ENCODE peak calls at places on chromosomes 12 and 14, in six cellular contexts. One of them, this sample, is unnamed.

GRCh38 chr12:14367097-14367661 is 1.7 kb downstream of the ATF7IP start:
- DNase-seq in lower leg skin: no peak
- DNase-seq in adrenal gland: no peak
- DNase-seq in transverse colon: no peak
- DNase-seq in breast epithelium: no peak
- DNase-seq in right lobe of liver: no peak
- DNase-seq in this sample: no peak

GRCh38 chr14:81931828-81932227 is 398.2 kb upstream of the SEL1L start:
- DNase-seq in lower leg skin: no peak
- DNase-seq in adrenal gland: no peak
- DNase-seq in transverse colon: no peak
- DNase-seq in breast epithelium: no peak
- DNase-seq in right lobe of liver: no peak
- DNase-seq in this sample: no peak

GRCh38 chr12:28222081-28222700 is 31.9 kb downstream of the CCDC91 start:
- DNase-seq in lower leg skin: no peak
- DNase-seq in adrenal gland: no peak
- DNase-seq in transverse colon: no peak
- DNase-seq in breast epithelium: no peak
- DNase-seq in right lobe of liver: no peak
- DNase-seq in this sample: no peak

GRCh38 chr12:3170423-3171194 is 93.4 kb downstream of the TSPAN9 start:
- DNase-seq in lower leg skin: no peak
- DNase-seq in adrenal gland: peak; percentile 44
- DNase-seq in transverse colon: no peak
- DNase-seq in breast epithelium: no peak
- DNase-seq in right lobe of liver: peak; percentile 23
- DNase-seq in this sample: no peak

GRCh38 chr12:46459881-46460545 is 87.4 kb upstream of the SLC38A2 start:
- DNase-seq in lower leg skin: no peak
- DNase-seq in adrenal gland: no peak
- DNase-seq in transverse colon: peak; percentile 14
- DNase-seq in breast epithelium: no peak
- DNase-seq in right lobe of liver: no peak
- DNase-seq in this sample: no peak

GRCh38 chr12:5244513-5244972 is 187.4 kb upstream of the NTF3 start:
- DNase-seq in lower leg skin: no peak
- DNase-seq in adrenal gland: no peak
- DNase-seq in transverse colon: peak; percentile 50
- DNase-seq in breast epithelium: no peak
- DNase-seq in right lobe of liver: no peak
- DNase-seq in this sample: no peak

GRCh38 chr14:91649930-91650329 is 82.0 kb downstream of the CATSPERB start:
- DNase-seq in lower leg skin: no peak
- DNase-seq in adrenal gland: no peak
- DNase-seq in transverse colon: no peak
- DNase-seq in breast epithelium: no peak
- DNase-seq in right lobe of liver: no peak
- DNase-seq in this sample: no peak

GRCh38 chr14:104984056-104984894 is 1.3 kb upstream of the CLBA1 start:
- DNase-seq in lower leg skin: no peak
- DNase-seq in adrenal gland: no peak
- DNase-seq in transverse colon: no peak
- DNase-seq in breast epithelium: no peak
- DNase-seq in right lobe of liver: no peak
- DNase-seq in this sample: no peak

GRCh38 chr12:57227315-57228115 is 2.0 kb upstream of the SHMT2 start:
- DNase-seq in lower leg skin: no peak
- DNase-seq in adrenal gland: no peak
- DNase-seq in transverse colon: no peak
- DNase-seq in breast epithelium: no peak
- DNase-seq in right lobe of liver: no peak
- DNase-seq in this sample: no peak

GRCh38 chr12:39417916-39418315 is 25.0 kb downstream of the KIF21A start:
- DNase-seq in lower leg skin: no peak
- DNase-seq in adrenal gland: no peak
- DNase-seq in transverse colon: no peak
- DNase-seq in breast epithelium: no peak
- DNase-seq in right lobe of liver: no peak
- DNase-seq in this sample: no peak

GRCh38 chr14:80017796-80018195 is 193.5 kb downstream of the DIO2 start:
- DNase-seq in lower leg skin: no peak
- DNase-seq in adrenal gland: no peak
- DNase-seq in transverse colon: no peak
- DNase-seq in breast epithelium: no peak
- DNase-seq in right lobe of liver: no peak
- DNase-seq in this sample: no peak

GRCh38 chr14:34322940-34323418 is 139.1 kb downstream of the SPTSSA start:
- DNase-seq in lower leg skin: no peak
- DNase-seq in adrenal gland: peak; percentile 53
- DNase-seq in transverse colon: peak; percentile 74
- DNase-seq in breast epithelium: peak; percentile 65
- DNase-seq in right lobe of liver: peak; percentile 64
- DNase-seq in this sample: peak; percentile 73

GRCh38 chr12:55043542-55043941 is 23.8 kb downstream of the NEUROD4 start:
- DNase-seq in lower leg skin: no peak
- DNase-seq in adrenal gland: peak; percentile 10
- DNase-seq in transverse colon: peak; percentile 10
- DNase-seq in breast epithelium: no peak
- DNase-seq in right lobe of liver: no peak
- DNase-seq in this sample: no peak

GRCh38 chr14:103629503-103630121 is 601 bp downstream of the KLC1 start:
- DNase-seq in lower leg skin: peak; percentile 93
- DNase-seq in adrenal gland: peak; percentile 52
- DNase-seq in transverse colon: peak; percentile 58
- DNase-seq in breast epithelium: peak; percentile 55
- DNase-seq in right lobe of liver: peak; percentile 74
- DNase-seq in this sample: peak; percentile 78

GRCh38 chr12:131681257-131681620 is 29.7 kb upstream of the SFSWAP start:
- DNase-seq in lower leg skin: peak; percentile 64
- DNase-seq in adrenal gland: no peak
- DNase-seq in transverse colon: no peak
- DNase-seq in breast epithelium: no peak
- DNase-seq in right lobe of liver: no peak
- DNase-seq in this sample: no peak

GRCh38 chr12:101829639-101830390 is 944 bp downstream of the GNPTAB start:
- DNase-seq in lower leg skin: peak; percentile 23
- DNase-seq in adrenal gland: no peak
- DNase-seq in transverse colon: no peak
- DNase-seq in breast epithelium: no peak
- DNase-seq in right lobe of liver: no peak
- DNase-seq in this sample: no peak

GRCh38 chr14:54343276-54344121 is 53.3 kb upstream of the CDKN3 start:
- DNase-seq in lower leg skin: no peak
- DNase-seq in adrenal gland: no peak
- DNase-seq in transverse colon: no peak
- DNase-seq in breast epithelium: no peak
- DNase-seq in right lobe of liver: no peak
- DNase-seq in this sample: no peak

GRCh38 chr14:106395460-106396050 is 869.2 kb downstream of the TMEM121 start:
- DNase-seq in lower leg skin: no peak
- DNase-seq in adrenal gland: no peak
- DNase-seq in transverse colon: no peak
- DNase-seq in breast epithelium: no peak
- DNase-seq in right lobe of liver: no peak
- DNase-seq in this sample: no peak

DNA sequence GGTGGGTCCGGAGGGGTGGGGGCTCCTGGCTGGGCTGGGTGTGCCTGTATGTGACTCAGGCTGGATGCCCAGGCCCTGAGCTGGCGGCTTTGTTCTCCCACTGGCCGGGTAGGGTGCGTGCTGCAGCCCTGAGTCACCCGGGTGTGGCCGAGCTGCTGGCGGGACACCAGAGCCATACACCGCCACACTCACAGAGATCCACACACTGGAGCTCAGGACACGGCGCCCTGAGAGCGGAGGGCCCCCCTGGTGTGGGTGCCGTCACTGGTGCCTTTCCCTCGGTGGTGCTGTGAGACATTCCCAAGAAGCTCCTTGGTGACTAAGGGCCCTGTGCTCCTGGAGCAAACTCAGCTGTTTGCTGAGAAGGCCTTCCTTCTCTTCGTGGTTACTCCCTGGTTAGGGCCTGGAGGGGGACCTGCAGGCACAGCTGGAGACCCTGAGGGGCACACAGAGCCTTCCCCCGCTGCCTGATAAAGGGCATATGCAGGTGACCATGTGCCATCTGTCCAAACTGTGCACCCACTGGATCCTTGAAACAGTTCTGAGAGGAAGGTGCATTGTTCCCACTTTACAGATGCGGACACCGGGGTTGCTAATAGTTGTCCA is 44.3 kb downstream of the KRT80 start:
- DNase-seq in lower leg skin: peak; percentile 99
- DNase-seq in adrenal gland: peak; percentile 94
- DNase-seq in transverse colon: peak; percentile 95
- DNase-seq in breast epithelium: peak; percentile 98
- DNase-seq in right lobe of liver: peak; percentile 63
- DNase-seq in this sample: peak; percentile 95
- TF ChIP-seq POLR2A in lower leg skin: no peak
- TF ChIP-seq POLR2A in adrenal gland: no peak
- TF ChIP-seq POLR2A in transverse colon: peak; percentile 90
- TF ChIP-seq POLR2A in breast epithelium: peak; percentile 58
- TF ChIP-seq POLR2A in right lobe of liver: no peak
- TF ChIP-seq POLR2A in this sample: peak; percentile 72

GRCh38 chr14:22493753-22494152 is 95.3 kb downstream of the DAD1 start:
- DNase-seq in lower leg skin: no peak
- DNase-seq in adrenal gland: no peak
- DNase-seq in transverse colon: no peak
- DNase-seq in breast epithelium: no peak
- DNase-seq in right lobe of liver: no peak
- DNase-seq in this sample: no peak

GRCh38 chr14:22497144-22497423 is 91.9 kb downstream of the DAD1 start:
- DNase-seq in lower leg skin: no peak
- DNase-seq in adrenal gland: no peak
- DNase-seq in transverse colon: no peak
- DNase-seq in breast epithelium: no peak
- DNase-seq in right lobe of liver: no peak
- DNase-seq in this sample: no peak

GRCh38 chr14:22492601-22493000 is 96.4 kb downstream of the DAD1 start:
- DNase-seq in lower leg skin: no peak
- DNase-seq in adrenal gland: no peak
- DNase-seq in transverse colon: no peak
- DNase-seq in breast epithelium: no peak
- DNase-seq in right lobe of liver: no peak
- DNase-seq in this sample: no peak

GRCh38 chr14:22493143-22493542 is 95.9 kb downstream of the DAD1 start:
- DNase-seq in lower leg skin: no peak
- DNase-seq in adrenal gland: no peak
- DNase-seq in transverse colon: no peak
- DNase-seq in breast epithelium: no peak
- DNase-seq in right lobe of liver: no peak
- DNase-seq in this sample: no peak

DNA sequence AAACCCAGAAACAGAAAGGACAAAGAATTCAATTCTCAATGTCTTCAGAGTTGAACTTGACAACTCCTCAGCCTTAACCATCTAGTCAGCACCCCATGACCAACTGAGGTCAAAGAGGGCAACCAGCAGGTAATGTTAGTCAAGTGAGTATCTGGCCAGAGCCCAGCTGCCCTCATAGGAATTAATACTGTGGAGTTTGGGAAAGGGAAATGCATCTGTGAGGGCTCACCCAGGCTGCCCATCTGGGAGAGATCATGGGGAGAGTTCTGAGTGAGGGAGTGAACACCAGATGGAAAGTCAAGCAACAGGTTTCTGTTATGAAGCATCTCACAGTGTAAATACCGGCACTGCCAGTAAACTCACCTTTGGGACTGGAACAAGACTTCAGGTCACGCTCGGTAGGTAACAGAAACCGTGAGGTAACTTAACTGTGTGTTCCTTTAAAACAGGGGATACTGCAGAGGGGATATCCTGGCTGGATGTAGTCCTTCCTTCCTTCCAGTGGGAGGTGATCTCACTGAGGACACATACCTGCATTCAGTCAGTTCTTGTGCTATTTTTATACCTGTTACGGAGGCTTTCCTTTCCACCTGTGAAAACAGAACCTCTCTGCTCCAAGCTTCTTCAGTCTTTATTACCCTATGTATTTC is 94.4 kb downstream of the DAD1 start:
- DNase-seq in lower leg skin: no peak
- DNase-seq in adrenal gland: no peak
- DNase-seq in transverse colon: no peak
- DNase-seq in breast epithelium: no peak
- DNase-seq in right lobe of liver: no peak
- DNase-seq in this sample: no peak
- TF ChIP-seq POLR2A in lower leg skin: no peak
- TF ChIP-seq POLR2A in adrenal gland: no peak
- TF ChIP-seq POLR2A in transverse colon: no peak
- TF ChIP-seq POLR2A in breast epithelium: no peak
- TF ChIP-seq POLR2A in right lobe of liver: no peak
- TF ChIP-seq POLR2A in this sample: no peak

GRCh38 chr12:47988073-47989022 is 15.9 kb downstream of the COL2A1 start:
- DNase-seq in lower leg skin: no peak
- DNase-seq in adrenal gland: no peak
- DNase-seq in transverse colon: no peak
- DNase-seq in breast epithelium: peak; percentile 15
- DNase-seq in right lobe of liver: no peak
- DNase-seq in this sample: peak; percentile 46
- TF ChIP-seq POLR2A in lower leg skin: no peak
- TF ChIP-seq POLR2A in adrenal gland: no peak
- TF ChIP-seq POLR2A in transverse colon: no peak
- TF ChIP-seq POLR2A in breast epithelium: no peak
- TF ChIP-seq POLR2A in right lobe of liver: no peak
- TF ChIP-seq POLR2A in this sample: no peak

DNA sequence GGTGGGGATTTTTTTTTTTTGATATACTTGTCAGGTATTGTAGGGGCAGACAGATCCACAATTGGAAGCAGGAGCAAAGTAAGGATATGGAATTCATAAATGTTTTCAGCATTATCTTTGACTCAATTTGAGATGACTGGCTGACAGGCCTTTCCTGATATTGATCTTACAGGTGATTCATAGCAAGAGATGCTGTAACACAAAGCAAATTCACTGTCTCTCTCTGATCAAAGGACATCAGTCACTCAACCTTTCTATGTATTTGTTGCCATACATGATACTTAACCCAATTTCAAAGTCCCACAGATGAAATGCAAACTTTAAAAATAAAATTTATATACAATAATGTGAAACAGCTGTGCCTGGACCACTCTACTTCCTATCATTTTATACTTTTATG is 1506.9 kb downstream of the AACS start:
- DNase-seq in lower leg skin: no peak
- DNase-seq in adrenal gland: no peak
- DNase-seq in transverse colon: no peak
- DNase-seq in breast epithelium: no peak
- DNase-seq in right lobe of liver: no peak
- DNase-seq in this sample: no peak
- TF ChIP-seq POLR2A in lower leg skin: no peak
- TF ChIP-seq POLR2A in adrenal gland: no peak
- TF ChIP-seq POLR2A in transverse colon: no peak
- TF ChIP-seq POLR2A in breast epithelium: no peak
- TF ChIP-seq POLR2A in right lobe of liver: no peak
- TF ChIP-seq POLR2A in this sample: no peak

DNA sequence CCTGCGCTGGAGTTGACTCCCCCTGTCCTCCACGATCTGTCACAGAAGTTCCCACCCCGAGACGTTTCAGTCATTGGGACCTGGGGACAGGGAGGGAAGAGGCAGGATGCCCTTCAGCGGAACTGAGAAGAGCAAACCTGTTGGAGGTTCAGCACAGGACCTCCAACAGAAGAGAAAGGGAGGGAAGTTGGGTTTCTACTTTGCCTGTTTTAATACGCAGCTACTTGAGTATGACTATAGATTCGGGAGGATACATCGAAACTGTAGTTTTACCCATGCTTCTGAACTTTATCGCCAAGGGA is 2.3 kb upstream of the DUSP6 start:
- DNase-seq in lower leg skin: no peak
- DNase-seq in adrenal gland: no peak
- DNase-seq in transverse colon: no peak
- DNase-seq in breast epithelium: no peak
- DNase-seq in right lobe of liver: no peak
- DNase-seq in this sample: no peak
- TF ChIP-seq POLR2A in lower leg skin: no peak
- TF ChIP-seq POLR2A in adrenal gland: no peak
- TF ChIP-seq POLR2A in transverse colon: no peak
- TF ChIP-seq POLR2A in breast epithelium: no peak
- TF ChIP-seq POLR2A in right lobe of liver: no peak
- TF ChIP-seq POLR2A in this sample: no peak